ENCODE peak calls at places on chromosomes 13 and 19, in four cellular contexts. One of them, this sample, is unnamed.

GRCh38 chr19:7415163-7415856 is 66.6 kb downstream of the ARHGEF18 start:
- DNase-seq in Calu3: no peak
- DNase-seq in activated T-cell treated with anti-CD3 and anti-CD28 coated beads for 1 hour: no peak
- DNase-seq in left ventricle myocardium inferior: no peak
- DNase-seq in this sample: no peak

GRCh38 chr19:35042056-35042730 is 672 bp downstream of the HPN start:
- DNase-seq in Calu3: no peak
- DNase-seq in activated T-cell treated with anti-CD3 and anti-CD28 coated beads for 1 hour: no peak
- DNase-seq in left ventricle myocardium inferior: no peak
- DNase-seq in this sample: no peak

GRCh38 chr13:100694722-100695644 is 20.4 kb upstream of the TMTC4 start:
- DNase-seq in Calu3: peak
- DNase-seq in activated T-cell treated with anti-CD3 and anti-CD28 coated beads for 1 hour: no peak
- DNase-seq in left ventricle myocardium inferior: no peak
- DNase-seq in this sample: no peak

GRCh38 chr19:6224308-6224675 is 55.5 kb downstream of the MLLT1 start:
- DNase-seq in Calu3: no peak
- DNase-seq in activated T-cell treated with anti-CD3 and anti-CD28 coated beads for 1 hour: no peak
- DNase-seq in left ventricle myocardium inferior: no peak
- DNase-seq in this sample: no peak

GRCh38 chr13:94712812-94713555 is 639 bp upstream of the SOX21 start:
- DNase-seq in Calu3: peak
- DNase-seq in activated T-cell treated with anti-CD3 and anti-CD28 coated beads for 1 hour: no peak
- DNase-seq in left ventricle myocardium inferior: no peak
- DNase-seq in this sample: no peak

GRCh38 chr19:31174948-31175347 is 174.3 kb downstream of the TSHZ3 start:
- DNase-seq in Calu3: no peak
- DNase-seq in activated T-cell treated with anti-CD3 and anti-CD28 coated beads for 1 hour: no peak
- DNase-seq in left ventricle myocardium inferior: no peak
- DNase-seq in this sample: no peak

GRCh38 chr13:40145139-40145538 is 489.7 kb downstream of the COG6 start:
- DNase-seq in Calu3: no peak
- DNase-seq in activated T-cell treated with anti-CD3 and anti-CD28 coated beads for 1 hour: no peak
- DNase-seq in left ventricle myocardium inferior: no peak
- DNase-seq in this sample: no peak

GRCh38 chr13:70623260-70623659 is 515.0 kb upstream of the KLHL1 start:
- DNase-seq in Calu3: no peak
- DNase-seq in activated T-cell treated with anti-CD3 and anti-CD28 coated beads for 1 hour: no peak
- DNase-seq in left ventricle myocardium inferior: no peak
- DNase-seq in this sample: no peak

GRCh38 chr19:48770223-48770622 is 14.9 kb downstream of the FGF21 start:
- DNase-seq in Calu3: peak
- DNase-seq in activated T-cell treated with anti-CD3 and anti-CD28 coated beads for 1 hour: no peak
- DNase-seq in left ventricle myocardium inferior: no peak
- DNase-seq in this sample: no peak

GRCh38 chr13:22594041-22594440 is 586.7 kb upstream of the SGCG start:
- DNase-seq in Calu3: no peak
- DNase-seq in activated T-cell treated with anti-CD3 and anti-CD28 coated beads for 1 hour: no peak
- DNase-seq in left ventricle myocardium inferior: no peak
- DNase-seq in this sample: no peak

GRCh38 chr13:98443800-98444325 is 133.0 kb downstream of the STK24 start:
- DNase-seq in Calu3: no peak
- DNase-seq in activated T-cell treated with anti-CD3 and anti-CD28 coated beads for 1 hour: no peak
- DNase-seq in left ventricle myocardium inferior: no peak
- DNase-seq in this sample: no peak

GRCh38 chr19:31666126-31666525 is 316.9 kb upstream of the TSHZ3 start:
- DNase-seq in Calu3: no peak
- DNase-seq in activated T-cell treated with anti-CD3 and anti-CD28 coated beads for 1 hour: no peak
- DNase-seq in left ventricle myocardium inferior: no peak
- DNase-seq in this sample: no peak

GRCh38 chr19:36265856-36266374 is 51.0 kb downstream of the ZNF146 start:
- DNase-seq in Calu3: no peak
- DNase-seq in activated T-cell treated with anti-CD3 and anti-CD28 coated beads for 1 hour: no peak
- DNase-seq in left ventricle myocardium inferior: no peak
- DNase-seq in this sample: no peak

GRCh38 chr13:34751492-34751891 is 190.6 kb upstream of the NBEA start:
- DNase-seq in Calu3: no peak
- DNase-seq in activated T-cell treated with anti-CD3 and anti-CD28 coated beads for 1 hour: no peak
- DNase-seq in left ventricle myocardium inferior: no peak
- DNase-seq in this sample: no peak

GRCh38 chr19:56538761-56539263 is at the start of gene ZFP28:
- DNase-seq in Calu3: no peak
- DNase-seq in activated T-cell treated with anti-CD3 and anti-CD28 coated beads for 1 hour: no peak
- DNase-seq in left ventricle myocardium inferior: peak
- DNase-seq in this sample: no peak